ENCODE peak calls at places on chromosomes 3 and 15, in nine cellular contexts. One of them, this sample, is unnamed.

GRCh38 chr3:100080573-100080972 is 33.7 kb downstream of the FILIP1L start:
- DNase-seq in neural progenitor cell: no peak
- DNase-seq in activated T-cell treated with anti-CD3 and anti-CD28 coated beads, Interleukin-2, amount 50 U/mL, for 72 hours: no peak
- DNase-seq in AG20443: no peak
- DNase-seq in right lobe of liver: no peak
- DNase-seq in Caki2: no peak
- DNase-seq in Right ventricle myocardium superior: no peak
- DNase-seq in WTC11: no peak
- DNase-seq in left lung: no peak
- DNase-seq in this sample: no peak

GRCh38 chr3:125959317-125960065 is 9.5 kb upstream of the ROPN1B start:
- DNase-seq in Caki2: no peak
- DNase-seq in WTC11: peak
- DNase-seq in left lung: no peak
- DNase-seq in right lobe of liver: no peak
- DNase-seq in AG20443: no peak
- DNase-seq in Right ventricle myocardium superior: peak
- DNase-seq in activated T-cell treated with anti-CD3 and anti-CD28 coated beads, Interleukin-2, amount 50 U/mL, for 72 hours: no peak
- DNase-seq in neural progenitor cell: no peak
- DNase-seq in this sample: no peak

GRCh38 chr3:143573904-143574303 is 274.4 kb downstream of the SLC9A9 start:
- DNase-seq in WTC11: no peak
- DNase-seq in left lung: no peak
- DNase-seq in activated T-cell treated with anti-CD3 and anti-CD28 coated beads, Interleukin-2, amount 50 U/mL, for 72 hours: no peak
- DNase-seq in Right ventricle myocardium superior: no peak
- DNase-seq in Caki2: no peak
- DNase-seq in neural progenitor cell: no peak
- DNase-seq in AG20443: no peak
- DNase-seq in right lobe of liver: no peak
- DNase-seq in this sample: no peak

GRCh38 chr3:179806177-179806576 is 153.3 kb downstream of the USP13 start:
- DNase-seq in right lobe of liver: no peak
- DNase-seq in neural progenitor cell: no peak
- DNase-seq in activated T-cell treated with anti-CD3 and anti-CD28 coated beads, Interleukin-2, amount 50 U/mL, for 72 hours: no peak
- DNase-seq in Caki2: no peak
- DNase-seq in Right ventricle myocardium superior: no peak
- DNase-seq in WTC11: no peak
- DNase-seq in left lung: no peak
- DNase-seq in AG20443: no peak
- DNase-seq in this sample: no peak

GRCh38 chr3:124584552-124585391 is 145.5 kb upstream of the UMPS start:
- DNase-seq in right lobe of liver: peak
- DNase-seq in Caki2: peak
- DNase-seq in AG20443: peak
- DNase-seq in WTC11: peak
- DNase-seq in left lung: peak
- DNase-seq in activated T-cell treated with anti-CD3 and anti-CD28 coated beads, Interleukin-2, amount 50 U/mL, for 72 hours: peak
- DNase-seq in Right ventricle myocardium superior: peak
- DNase-seq in neural progenitor cell: peak
- DNase-seq in this sample: peak

GRCh38 chr15:94322141-94322540 is 90.8 kb downstream of the MCTP2 start:
- DNase-seq in activated T-cell treated with anti-CD3 and anti-CD28 coated beads, Interleukin-2, amount 50 U/mL, for 72 hours: no peak
- DNase-seq in AG20443: peak
- DNase-seq in WTC11: no peak
- DNase-seq in Caki2: no peak
- DNase-seq in right lobe of liver: no peak
- DNase-seq in Right ventricle myocardium superior: no peak
- DNase-seq in neural progenitor cell: no peak
- DNase-seq in left lung: no peak
- DNase-seq in this sample: no peak

GRCh38 chr3:178665747-178666146 is 129.5 kb downstream of the KCNMB2 start:
- DNase-seq in AG20443: no peak
- DNase-seq in right lobe of liver: no peak
- DNase-seq in neural progenitor cell: no peak
- DNase-seq in Caki2: no peak
- DNase-seq in WTC11: no peak
- DNase-seq in activated T-cell treated with anti-CD3 and anti-CD28 coated beads, Interleukin-2, amount 50 U/mL, for 72 hours: no peak
- DNase-seq in left lung: no peak
- DNase-seq in Right ventricle myocardium superior: no peak
- DNase-seq in this sample: no peak

GRCh38 chr3:124951511-124952390 is 17.2 kb upstream of the MUC13 start:
- DNase-seq in left lung: no peak
- DNase-seq in WTC11: no peak
- DNase-seq in right lobe of liver: no peak
- DNase-seq in activated T-cell treated with anti-CD3 and anti-CD28 coated beads, Interleukin-2, amount 50 U/mL, for 72 hours: no peak
- DNase-seq in Caki2: no peak
- DNase-seq in AG20443: peak
- DNase-seq in neural progenitor cell: no peak
- DNase-seq in Right ventricle myocardium superior: no peak
- DNase-seq in this sample: peak

GRCh38 chr3:38711321-38711720 is 61.8 kb upstream of the SCN5A start:
- DNase-seq in neural progenitor cell: no peak
- DNase-seq in left lung: no peak
- DNase-seq in right lobe of liver: no peak
- DNase-seq in WTC11: no peak
- DNase-seq in AG20443: no peak
- DNase-seq in activated T-cell treated with anti-CD3 and anti-CD28 coated beads, Interleukin-2, amount 50 U/mL, for 72 hours: no peak
- DNase-seq in Right ventricle myocardium superior: no peak
- DNase-seq in Caki2: no peak
- DNase-seq in this sample: no peak

GRCh38 chr15:68487087-68487843 is 55.3 kb upstream of the ITGA11 start:
- DNase-seq in Caki2: no peak
- DNase-seq in left lung: no peak
- DNase-seq in Right ventricle myocardium superior: no peak
- DNase-seq in neural progenitor cell: no peak
- DNase-seq in activated T-cell treated with anti-CD3 and anti-CD28 coated beads, Interleukin-2, amount 50 U/mL, for 72 hours: no peak
- DNase-seq in right lobe of liver: no peak
- DNase-seq in AG20443: peak
- DNase-seq in WTC11: no peak
- DNase-seq in this sample: no peak

GRCh38 chr3:122612706-122613105 is 35.3 kb downstream of the PARP15 start:
- DNase-seq in activated T-cell treated with anti-CD3 and anti-CD28 coated beads, Interleukin-2, amount 50 U/mL, for 72 hours: no peak
- DNase-seq in left lung: no peak
- DNase-seq in neural progenitor cell: no peak
- DNase-seq in right lobe of liver: no peak
- DNase-seq in Caki2: no peak
- DNase-seq in AG20443: no peak
- DNase-seq in WTC11: no peak
- DNase-seq in Right ventricle myocardium superior: no peak
- DNase-seq in this sample: no peak

GRCh38 chr3:17741621-17742091 is 775 bp downstream of the TBC1D5 start:
- DNase-seq in Right ventricle myocardium superior: no peak
- DNase-seq in activated T-cell treated with anti-CD3 and anti-CD28 coated beads, Interleukin-2, amount 50 U/mL, for 72 hours: no peak
- DNase-seq in right lobe of liver: no peak
- DNase-seq in Caki2: no peak
- DNase-seq in WTC11: no peak
- DNase-seq in AG20443: no peak
- DNase-seq in left lung: no peak
- DNase-seq in neural progenitor cell: no peak
- DNase-seq in this sample: no peak

GRCh38 chr3:187361835-187362234 is 6.3 kb upstream of the RTP4 start:
- DNase-seq in Right ventricle myocardium superior: no peak
- DNase-seq in AG20443: no peak
- DNase-seq in neural progenitor cell: no peak
- DNase-seq in WTC11: peak
- DNase-seq in activated T-cell treated with anti-CD3 and anti-CD28 coated beads, Interleukin-2, amount 50 U/mL, for 72 hours: no peak
- DNase-seq in right lobe of liver: no peak
- DNase-seq in Caki2: no peak
- DNase-seq in left lung: no peak
- DNase-seq in this sample: no peak

GRCh38 chr15:94040523-94041248 is 190.7 kb upstream of the MCTP2 start:
- DNase-seq in AG20443: no peak
- DNase-seq in Right ventricle myocardium superior: no peak
- DNase-seq in activated T-cell treated with anti-CD3 and anti-CD28 coated beads, Interleukin-2, amount 50 U/mL, for 72 hours: no peak
- DNase-seq in right lobe of liver: no peak
- DNase-seq in WTC11: no peak
- DNase-seq in neural progenitor cell: no peak
- DNase-seq in Caki2: peak
- DNase-seq in left lung: no peak
- DNase-seq in this sample: no peak

GRCh38 chr15:63463030-63463429 is 41.4 kb upstream of the USP3 start:
- DNase-seq in AG20443: no peak
- DNase-seq in left lung: no peak
- DNase-seq in right lobe of liver: no peak
- DNase-seq in Caki2: no peak
- DNase-seq in WTC11: no peak
- DNase-seq in neural progenitor cell: no peak
- DNase-seq in activated T-cell treated with anti-CD3 and anti-CD28 coated beads, Interleukin-2, amount 50 U/mL, for 72 hours: no peak
- DNase-seq in Right ventricle myocardium superior: no peak
- DNase-seq in this sample: no peak

GRCh38 chr3:79255696-79256095 is 512.1 kb downstream of the ROBO1 start:
- DNase-seq in right lobe of liver: no peak
- DNase-seq in activated T-cell treated with anti-CD3 and anti-CD28 coated beads, Interleukin-2, amount 50 U/mL, for 72 hours: no peak
- DNase-seq in Caki2: no peak
- DNase-seq in Right ventricle myocardium superior: no peak
- DNase-seq in left lung: no peak
- DNase-seq in WTC11: no peak
- DNase-seq in neural progenitor cell: no peak
- DNase-seq in AG20443: peak
- DNase-seq in this sample: no peak

GRCh38 chr3:133995264-133995663 is 34.5 kb downstream of the SLCO2A1 start:
- DNase-seq in WTC11: no peak
- DNase-seq in AG20443: no peak
- DNase-seq in neural progenitor cell: no peak
- DNase-seq in right lobe of liver: no peak
- DNase-seq in activated T-cell treated with anti-CD3 and anti-CD28 coated beads, Interleukin-2, amount 50 U/mL, for 72 hours: no peak
- DNase-seq in Caki2: no peak
- DNase-seq in left lung: no peak
- DNase-seq in Right ventricle myocardium superior: no peak
- DNase-seq in this sample: no peak

GRCh38 chr3:48558446-48559134 is 2.0 kb upstream of the PFKFB4 start:
- DNase-seq in neural progenitor cell: no peak
- DNase-seq in activated T-cell treated with anti-CD3 and anti-CD28 coated beads, Interleukin-2, amount 50 U/mL, for 72 hours: no peak
- DNase-seq in right lobe of liver: peak
- DNase-seq in Caki2: no peak
- DNase-seq in AG20443: no peak
- DNase-seq in Right ventricle myocardium superior: peak
- DNase-seq in left lung: peak
- DNase-seq in WTC11: no peak
- DNase-seq in this sample: no peak

GRCh38 chr3:71585891-71586809 is 2.6 kb upstream of the FOXP1 start:
- DNase-seq in activated T-cell treated with anti-CD3 and anti-CD28 coated beads, Interleukin-2, amount 50 U/mL, for 72 hours: peak
- DNase-seq in WTC11: no peak
- DNase-seq in right lobe of liver: no peak
- DNase-seq in left lung: no peak
- DNase-seq in Right ventricle myocardium superior: no peak
- DNase-seq in Caki2: peak
- DNase-seq in AG20443: peak
- DNase-seq in neural progenitor cell: peak
- DNase-seq in this sample: no peak

GRCh38 chr3:57169106-57169505 is 4.0 kb upstream of the IL17RD start:
- DNase-seq in WTC11: no peak
- DNase-seq in neural progenitor cell: no peak
- DNase-seq in Caki2: peak
- DNase-seq in left lung: no peak
- DNase-seq in activated T-cell treated with anti-CD3 and anti-CD28 coated beads, Interleukin-2, amount 50 U/mL, for 72 hours: no peak
- DNase-seq in Right ventricle myocardium superior: no peak
- DNase-seq in AG20443: no peak
- DNase-seq in right lobe of liver: no peak
- DNase-seq in this sample: no peak

GRCh38 chr3:97880267-97880666 is 58.5 kb downstream of the CRYBG3 start:
- DNase-seq in neural progenitor cell: no peak
- DNase-seq in Caki2: no peak
- DNase-seq in right lobe of liver: no peak
- DNase-seq in Right ventricle myocardium superior: no peak
- DNase-seq in AG20443: no peak
- DNase-seq in activated T-cell treated with anti-CD3 and anti-CD28 coated beads, Interleukin-2, amount 50 U/mL, for 72 hours: no peak
- DNase-seq in left lung: no peak
- DNase-seq in WTC11: no peak
- DNase-seq in this sample: no peak

GRCh38 chr3:50211930-50212329 is 6.9 kb downstream of the SLC38A3 start:
- DNase-seq in Right ventricle myocardium superior: no peak
- DNase-seq in AG20443: peak
- DNase-seq in right lobe of liver: peak
- DNase-seq in left lung: no peak
- DNase-seq in neural progenitor cell: no peak
- DNase-seq in activated T-cell treated with anti-CD3 and anti-CD28 coated beads, Interleukin-2, amount 50 U/mL, for 72 hours: peak
- DNase-seq in WTC11: no peak
- DNase-seq in Caki2: no peak
- DNase-seq in this sample: no peak

GRCh38 chr3:50572158-50572557 is 2.8 kb downstream of the HEMK1 start:
- DNase-seq in neural progenitor cell: peak
- DNase-seq in Right ventricle myocardium superior: peak
- DNase-seq in Caki2: peak
- DNase-seq in AG20443: peak
- DNase-seq in right lobe of liver: peak
- DNase-seq in activated T-cell treated with anti-CD3 and anti-CD28 coated beads, Interleukin-2, amount 50 U/mL, for 72 hours: peak
- DNase-seq in WTC11: peak
- DNase-seq in left lung: peak
- DNase-seq in this sample: peak

GRCh38 chr15:57158589-57158988 is 217.7 kb upstream of the CGNL1 start:
- DNase-seq in neural progenitor cell: no peak
- DNase-seq in AG20443: peak
- DNase-seq in activated T-cell treated with anti-CD3 and anti-CD28 coated beads, Interleukin-2, amount 50 U/mL, for 72 hours: no peak
- DNase-seq in Caki2: peak
- DNase-seq in Right ventricle myocardium superior: no peak
- DNase-seq in WTC11: no peak
- DNase-seq in left lung: no peak
- DNase-seq in right lobe of liver: no peak
- DNase-seq in this sample: no peak

GRCh38 chr3:52052831-52053306 is 3.5 kb downstream of the DUSP7 start:
- DNase-seq in activated T-cell treated with anti-CD3 and anti-CD28 coated beads, Interleukin-2, amount 50 U/mL, for 72 hours: peak
- DNase-seq in Caki2: no peak
- DNase-seq in AG20443: peak
- DNase-seq in neural progenitor cell: peak
- DNase-seq in left lung: peak
- DNase-seq in Right ventricle myocardium superior: peak
- DNase-seq in right lobe of liver: peak
- DNase-seq in WTC11: peak
- DNase-seq in this sample: peak

GRCh38 chr15:64833690-64834089 is 8.0 kb upstream of the PLEKHO2 start:
- DNase-seq in Caki2: no peak
- DNase-seq in Right ventricle myocardium superior: no peak
- DNase-seq in activated T-cell treated with anti-CD3 and anti-CD28 coated beads, Interleukin-2, amount 50 U/mL, for 72 hours: no peak
- DNase-seq in neural progenitor cell: no peak
- DNase-seq in AG20443: no peak
- DNase-seq in right lobe of liver: no peak
- DNase-seq in WTC11: no peak
- DNase-seq in left lung: no peak
- DNase-seq in this sample: no peak

GRCh38 chr3:52065264-52065756 is 8.9 kb upstream of the DUSP7 start:
- DNase-seq in Caki2: no peak
- DNase-seq in Right ventricle myocardium superior: peak
- DNase-seq in right lobe of liver: no peak
- DNase-seq in left lung: peak
- DNase-seq in WTC11: no peak
- DNase-seq in AG20443: no peak
- DNase-seq in activated T-cell treated with anti-CD3 and anti-CD28 coated beads, Interleukin-2, amount 50 U/mL, for 72 hours: no peak
- DNase-seq in neural progenitor cell: no peak
- DNase-seq in this sample: peak

GRCh38 chr15:64859226-64859625 is 17.5 kb downstream of the PLEKHO2 start:
- DNase-seq in neural progenitor cell: no peak
- DNase-seq in Caki2: no peak
- DNase-seq in activated T-cell treated with anti-CD3 and anti-CD28 coated beads, Interleukin-2, amount 50 U/mL, for 72 hours: no peak
- DNase-seq in right lobe of liver: no peak
- DNase-seq in AG20443: no peak
- DNase-seq in WTC11: no peak
- DNase-seq in Right ventricle myocardium superior: peak
- DNase-seq in left lung: no peak
- DNase-seq in this sample: no peak

This sample was measured in mucosa of descending colon.